ENCODE peak calls at places on chromosomes 2 and 18, in seven cellular contexts. T, D, E, Q, S, K and Y are unnamed samples.

GRCh38 chr18:10329116-10329515 is 125.3 kb upstream of the APCDD1 start:
- DNase-seq in T (no peak), D (peak; percentile 69), E (no peak), Q (no peak), S (no peak), K (peak; percentile 45), Y (no peak)

GRCh38 chr2:65630643-65631042 is 198.2 kb upstream of the SPRED2 start:
- DNase-seq in T (no peak), D (peak; percentile 72), E (no peak), Q (no peak), S (no peak), K (peak; percentile 77), Y (no peak)

GRCh38 chr2:102803041-102803896 is 41.4 kb downstream of the TMEM182 start:
- DNase-seq in T (no peak), D (no peak), E (no peak), Q (no peak), S (no peak), K (no peak), Y (no peak)

GRCh38 chr2:101546376-101547058 is 71.6 kb upstream of the RFX8 start:
- DNase-seq in T (no peak), D (peak; percentile 80), E (no peak), Q (no peak), S (no peak), K (peak; percentile 60), Y (no peak)

GRCh38 chr2:136025057-136025973 is 39.9 kb upstream of the DARS1 start:
- DNase-seq in T (peak; percentile 96), D (no peak), E (no peak), Q (no peak), S (peak; percentile 95), K (peak; percentile 28), Y (peak; percentile 99)

GRCh38 chr2:31205186-31205585 is 12.1 kb downstream of the CAPN14 start:
- DNase-seq in T (no peak), D (no peak), E (no peak), Q (no peak), S (no peak), K (no peak), Y (no peak)

GRCh38 chr2:169361706-169362345 is 508 bp downstream of the LRP2 start:
- DNase-seq in T (peak; percentile 50), D (peak; percentile 42), E (no peak), Q (no peak), S (peak; percentile 38), K (no peak), Y (peak; percentile 72)

GRCh38 chr2:155310589-155310988 is 612.1 kb downstream of the KCNJ3 start:
- DNase-seq in T (peak; percentile 74), D (peak; percentile 55), E (no peak), Q (peak; percentile 74), S (peak; percentile 17), K (no peak), Y (peak; percentile 32)

GRCh38 chr2:69616755-69617154 is 26.8 kb downstream of the AAK1 start:
- DNase-seq in T (no peak), D (peak; percentile 9), E (no peak), Q (no peak), S (no peak), K (no peak), Y (no peak)

GRCh38 chr2:239262484-239263230 is 138.2 kb downstream of the HDAC4 start:
- DNase-seq in T (no peak), D (no peak), E (no peak), Q (no peak), S (no peak), K (no peak), Y (no peak)

GRCh38 chr18:62523631-62524442 is 1.0 kb downstream of the ZCCHC2 start:
- DNase-seq in T (peak; percentile 70), D (peak; percentile 81), E (no peak), Q (peak; percentile 85), S (no peak), K (peak; percentile 52), Y (peak; percentile 52)

GRCh38 chr18:31223371-31223770 is 60.7 kb upstream of the DSC1 start:
- DNase-seq in T (no peak), D (no peak), E (no peak), Q (peak; percentile 89), S (no peak), K (no peak), Y (no peak)

GRCh38 chr2:166373951-166374350 is 1.8 kb downstream of the SCN9A start:
- DNase-seq in T (peak; percentile 9), D (peak; percentile 59), E (no peak), Q (peak; percentile 63), S (no peak), K (peak; percentile 95), Y (no peak)

GRCh38 chr2:42225573-42225972 is 56.4 kb downstream of the EML4 start:
- DNase-seq in T (no peak), D (no peak), E (no peak), Q (no peak), S (no peak), K (no peak), Y (no peak)

GRCh38 chr2:79723830-79724229 is 211.0 kb downstream of the CTNNA2 start:
- DNase-seq in T (no peak), D (peak; percentile 90), E (no peak), Q (no peak), S (no peak), K (peak; percentile 98), Y (no peak)

GRCh38 chr2:113131343-113131933 is 4.0 kb downstream of the IL1RN start:
- DNase-seq in T (no peak), D (no peak), E (no peak), Q (no peak), S (no peak), K (no peak), Y (no peak)
- H3K4me2 ChIP-seq in T (no peak overlapping the region), D (no peak overlapping the region), E (no peak overlapping the region), Q (no peak overlapping the region), S (no peak overlapping the region), K (no peak overlapping the region), Y (no peak overlapping the region)

GRCh38 chr2:24920813-24921441 is 890 bp upstream of the ADCY3 start:
- DNase-seq in T (peak; percentile 64), D (no peak), E (no peak), Q (peak; percentile 68), S (no peak), K (no peak), Y (peak; percentile 45)

GRCh38 chr2:24922556-24922955 is 2.5 kb upstream of the ADCY3 start:
- DNase-seq in T (no peak), D (no peak), E (no peak), Q (no peak), S (no peak), K (no peak), Y (no peak)

GRCh38 chr2:24924266-24924665 is 4.2 kb upstream of the ADCY3 start:
- DNase-seq in T (no peak), D (no peak), E (no peak), Q (no peak), S (no peak), K (no peak), Y (no peak)

GRCh38 chr2:24924732-24925131 is 4.7 kb upstream of the ADCY3 start:
- DNase-seq in T (no peak), D (no peak), E (no peak), Q (no peak), S (no peak), K (no peak), Y (no peak)

GRCh38 chr2:24923106-24923505 is 3.1 kb upstream of the ADCY3 start:
- DNase-seq in T (no peak), D (no peak), E (no peak), Q (no peak), S (no peak), K (no peak), Y (no peak)
- H3K4me2 ChIP-seq in T (no peak overlapping the region), D (no peak overlapping the region), E (no peak overlapping the region), Q (no peak overlapping the region), S (no peak overlapping the region), K (no peak overlapping the region), Y (no peak overlapping the region)

GRCh38 chr2:178478442-178479274 is at the start of gene FKBP7:
- DNase-seq in T (peak; percentile 90), D (peak; percentile 96), E (peak; percentile 33), Q (peak; percentile 92), S (peak; percentile 77), K (peak; percentile 77), Y (peak; percentile 94)

GRCh38 chr2:178476477-178476876 is 1.9 kb downstream of the FKBP7 start:
- DNase-seq in T (no peak), D (no peak), E (no peak), Q (no peak), S (no peak), K (no peak), Y (no peak)

GRCh38 chr2:178479275-178479616 is 846 bp upstream of the FKBP7 start:
- DNase-seq in T (peak; percentile 12), D (no peak), E (no peak), Q (no peak), S (no peak), K (no peak), Y (no peak)

GRCh38 chr2:178477443-178478099 is 829 bp downstream of the FKBP7 start:
- DNase-seq in T (no peak), D (no peak), E (no peak), Q (peak; percentile 65), S (no peak), K (no peak), Y (no peak)

DNA sequence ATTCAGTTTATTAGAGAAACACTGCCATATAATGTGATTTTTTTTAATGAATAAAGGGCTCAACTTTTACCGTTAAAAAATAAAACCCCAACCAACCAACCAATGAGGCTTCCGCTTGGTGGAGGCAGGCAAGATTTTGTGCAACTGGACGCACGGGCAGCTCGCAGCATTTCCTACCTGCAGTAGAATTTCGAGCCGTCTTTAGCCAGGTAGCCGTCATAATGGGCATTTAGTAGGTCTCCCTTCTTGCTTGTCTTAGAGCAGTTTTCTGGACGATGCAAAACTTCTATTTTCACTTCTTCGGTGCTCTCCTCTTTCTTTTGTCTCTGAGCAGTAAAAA is 328 bp downstream of the FKBP7 start:
- DNase-seq in T (peak; percentile 21), D (peak; percentile 68), E (no peak), Q (peak; percentile 69), S (no peak), K (peak; percentile 31), Y (peak; percentile 30)
- H3K4me2 ChIP-seq in T (peak overlapping the region; percentile 97), D (peak overlapping the region; percentile 100), E (peak overlapping the region; percentile 97), Q (peak overlapping the region; percentile 90), S (peak overlapping the region; percentile 92), K (peak overlapping the region; percentile 87), Y (peak overlapping the region; percentile 94)

GRCh38 chr2:233411162-233411561 is 56.9 kb downstream of the DGKD start:
- DNase-seq in T (no peak), D (no peak), E (no peak), Q (no peak), S (no peak), K (no peak), Y (no peak)

GRCh38 chr2:233414273-233414654 is 60.0 kb downstream of the DGKD start:
- DNase-seq in T (no peak), D (peak; percentile 22), E (no peak), Q (no peak), S (no peak), K (peak; percentile 32), Y (no peak)

GRCh38 chr2:233413529-233414272 is 59.4 kb downstream of the DGKD start:
- DNase-seq in T (no peak), D (peak; percentile 88), E (no peak), Q (no peak), S (no peak), K (peak; percentile 46), Y (no peak)

GRCh38 chr2:233412405-233412804 is 58.1 kb downstream of the DGKD start:
- DNase-seq in T (no peak), D (no peak), E (no peak), Q (no peak), S (no peak), K (peak; percentile 53), Y (no peak)

DNA sequence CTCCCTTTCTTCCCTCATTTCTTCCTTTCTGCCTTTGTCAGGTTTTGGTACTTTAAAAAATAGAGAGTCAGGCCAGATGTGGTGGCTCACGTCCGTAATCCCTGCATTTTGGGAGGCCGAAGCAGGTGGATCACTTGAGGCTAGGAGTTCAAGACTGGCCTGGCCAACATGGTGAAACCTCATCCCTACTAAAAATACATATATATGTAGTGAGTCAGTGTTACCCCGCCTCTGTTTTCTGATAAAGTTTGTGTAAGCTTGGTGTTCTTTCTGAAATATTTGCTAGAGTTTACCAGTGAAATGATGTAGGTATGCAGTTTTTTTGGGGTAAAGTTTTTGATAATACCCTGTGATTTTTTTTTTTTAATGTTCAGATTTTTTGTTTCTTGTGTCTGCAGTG is 58.8 kb downstream of the DGKD start:
- DNase-seq in T (no peak), D (peak; percentile 50), E (no peak), Q (no peak), S (no peak), K (peak; percentile 47), Y (no peak)
- H3K4me2 ChIP-seq in T (no peak overlapping the region), D (peak overlapping the region; percentile 36), E (no peak overlapping the region), Q (no peak overlapping the region), S (no peak overlapping the region), K (no peak overlapping the region), Y (no peak overlapping the region)